ENCODE peak calls at places on chromosomes 6 and 20, in five cellular contexts. One of them, this sample, is unnamed.

GRCh38 chr6:85449818-85450577 is at the start of gene NT5E:
- DNase-seq in neuronal stem cell: peak; percentile 51
- DNase-seq in activated effector memory CD4-positive, alpha-beta T cell treated with Interleukin-2 at 50 U/mL for 16 hours: no peak
- DNase-seq in uterus: peak; percentile 83
- DNase-seq in activated T-cell treated with anti-CD3 and anti-CD28 coated beads, Interleukin-2, amount 50 U/mL, for 4 hours: peak; percentile 30
- DNase-seq in this sample: peak; percentile 86

GRCh38 chr6:35486005-35486925 is 10.6 kb downstream of the TEAD3 start:
- DNase-seq in uterus: peak; percentile 93
- DNase-seq in activated effector memory CD4-positive, alpha-beta T cell treated with Interleukin-2 at 50 U/mL for 16 hours: no peak
- DNase-seq in neuronal stem cell: no peak
- DNase-seq in activated T-cell treated with anti-CD3 and anti-CD28 coated beads, Interleukin-2, amount 50 U/mL, for 4 hours: no peak
- DNase-seq in this sample: peak; percentile 67

GRCh38 chr6:30101423-30101938 is 11.4 kb downstream of the TRIM31 start:
- DNase-seq in neuronal stem cell: no peak
- DNase-seq in uterus: no peak
- DNase-seq in activated T-cell treated with anti-CD3 and anti-CD28 coated beads, Interleukin-2, amount 50 U/mL, for 4 hours: no peak
- DNase-seq in activated effector memory CD4-positive, alpha-beta T cell treated with Interleukin-2 at 50 U/mL for 16 hours: no peak
- DNase-seq in this sample: no peak

GRCh38 chr6:31122803-31123706 is 2.8 kb upstream of the CDSN start:
- DNase-seq in uterus: peak; percentile 84
- DNase-seq in neuronal stem cell: no peak
- DNase-seq in activated effector memory CD4-positive, alpha-beta T cell treated with Interleukin-2 at 50 U/mL for 16 hours: no peak
- DNase-seq in activated T-cell treated with anti-CD3 and anti-CD28 coated beads, Interleukin-2, amount 50 U/mL, for 4 hours: no peak
- DNase-seq in this sample: no peak

GRCh38 chr6:147158881-147159280 is 45.3 kb upstream of the STXBP5 start:
- DNase-seq in activated effector memory CD4-positive, alpha-beta T cell treated with Interleukin-2 at 50 U/mL for 16 hours: no peak
- DNase-seq in uterus: no peak
- DNase-seq in activated T-cell treated with anti-CD3 and anti-CD28 coated beads, Interleukin-2, amount 50 U/mL, for 4 hours: no peak
- DNase-seq in neuronal stem cell: no peak
- DNase-seq in this sample: no peak

GRCh38 chr6:108562503-108562993 is 1.8 kb downstream of the FOXO3 start:
- DNase-seq in activated effector memory CD4-positive, alpha-beta T cell treated with Interleukin-2 at 50 U/mL for 16 hours: no peak
- DNase-seq in activated T-cell treated with anti-CD3 and anti-CD28 coated beads, Interleukin-2, amount 50 U/mL, for 4 hours: no peak
- DNase-seq in neuronal stem cell: peak; percentile 47
- DNase-seq in uterus: peak; percentile 65
- DNase-seq in this sample: peak; percentile 45

GRCh38 chr6:12570461-12571030 is 146.0 kb upstream of the PHACTR1 start:
- DNase-seq in activated effector memory CD4-positive, alpha-beta T cell treated with Interleukin-2 at 50 U/mL for 16 hours: no peak
- DNase-seq in uterus: no peak
- DNase-seq in activated T-cell treated with anti-CD3 and anti-CD28 coated beads, Interleukin-2, amount 50 U/mL, for 4 hours: no peak
- DNase-seq in neuronal stem cell: no peak
- DNase-seq in this sample: no peak

GRCh38 chr6:109087661-109088264 is 6.9 kb downstream of the SESN1 start:
- DNase-seq in neuronal stem cell: no peak
- DNase-seq in activated T-cell treated with anti-CD3 and anti-CD28 coated beads, Interleukin-2, amount 50 U/mL, for 4 hours: no peak
- DNase-seq in uterus: peak; percentile 25
- DNase-seq in activated effector memory CD4-positive, alpha-beta T cell treated with Interleukin-2 at 50 U/mL for 16 hours: no peak
- DNase-seq in this sample: no peak

GRCh38 chr20:3716195-3716834 is 3.9 kb upstream of the SIGLEC1 start:
- DNase-seq in activated T-cell treated with anti-CD3 and anti-CD28 coated beads, Interleukin-2, amount 50 U/mL, for 4 hours: no peak
- DNase-seq in neuronal stem cell: peak; percentile 51
- DNase-seq in uterus: no peak
- DNase-seq in activated effector memory CD4-positive, alpha-beta T cell treated with Interleukin-2 at 50 U/mL for 16 hours: no peak
- DNase-seq in this sample: peak; percentile 57

GRCh38 chr20:54869765-54870164 is 394.4 kb downstream of the DOK5 start:
- DNase-seq in neuronal stem cell: no peak
- DNase-seq in activated effector memory CD4-positive, alpha-beta T cell treated with Interleukin-2 at 50 U/mL for 16 hours: no peak
- DNase-seq in activated T-cell treated with anti-CD3 and anti-CD28 coated beads, Interleukin-2, amount 50 U/mL, for 4 hours: no peak
- DNase-seq in uterus: no peak
- DNase-seq in this sample: no peak

GRCh38 chr6:7311920-7312615 is 931 bp downstream of the SSR1 start:
- DNase-seq in activated T-cell treated with anti-CD3 and anti-CD28 coated beads, Interleukin-2, amount 50 U/mL, for 4 hours: no peak
- DNase-seq in activated effector memory CD4-positive, alpha-beta T cell treated with Interleukin-2 at 50 U/mL for 16 hours: no peak
- DNase-seq in uterus: no peak
- DNase-seq in neuronal stem cell: no peak
- DNase-seq in this sample: no peak

GRCh38 chr20:40156600-40157307 is 532.3 kb downstream of the MAFB start:
- DNase-seq in neuronal stem cell: no peak
- DNase-seq in activated T-cell treated with anti-CD3 and anti-CD28 coated beads, Interleukin-2, amount 50 U/mL, for 4 hours: no peak
- DNase-seq in uterus: no peak
- DNase-seq in activated effector memory CD4-positive, alpha-beta T cell treated with Interleukin-2 at 50 U/mL for 16 hours: no peak
- DNase-seq in this sample: peak; percentile 9

GRCh38 chr6:90537027-90537426 is 49.8 kb downstream of the MAP3K7 start:
- DNase-seq in neuronal stem cell: no peak
- DNase-seq in activated effector memory CD4-positive, alpha-beta T cell treated with Interleukin-2 at 50 U/mL for 16 hours: no peak
- DNase-seq in activated T-cell treated with anti-CD3 and anti-CD28 coated beads, Interleukin-2, amount 50 U/mL, for 4 hours: no peak
- DNase-seq in uterus: no peak
- DNase-seq in this sample: no peak

GRCh38 chr6:118509009-118509617 is 39.0 kb upstream of the PLN start:
- DNase-seq in activated effector memory CD4-positive, alpha-beta T cell treated with Interleukin-2 at 50 U/mL for 16 hours: no peak
- DNase-seq in neuronal stem cell: no peak
- DNase-seq in activated T-cell treated with anti-CD3 and anti-CD28 coated beads, Interleukin-2, amount 50 U/mL, for 4 hours: no peak
- DNase-seq in uterus: no peak
- DNase-seq in this sample: no peak

GRCh38 chr20:45959956-45960630 is 11.9 kb downstream of the ZNF335 start:
- DNase-seq in activated T-cell treated with anti-CD3 and anti-CD28 coated beads, Interleukin-2, amount 50 U/mL, for 4 hours: no peak
- DNase-seq in activated effector memory CD4-positive, alpha-beta T cell treated with Interleukin-2 at 50 U/mL for 16 hours: no peak
- DNase-seq in neuronal stem cell: no peak
- DNase-seq in uterus: no peak
- DNase-seq in this sample: no peak

GRCh38 chr20:63734111-63734945 is 2.1 kb upstream of the LIME1 start:
- DNase-seq in neuronal stem cell: no peak
- DNase-seq in activated effector memory CD4-positive, alpha-beta T cell treated with Interleukin-2 at 50 U/mL for 16 hours: no peak
- DNase-seq in activated T-cell treated with anti-CD3 and anti-CD28 coated beads, Interleukin-2, amount 50 U/mL, for 4 hours: no peak
- DNase-seq in uterus: no peak
- DNase-seq in this sample: no peak

GRCh38 chr6:16872543-16873230 is 111.4 kb upstream of the ATXN1 start:
- DNase-seq in activated effector memory CD4-positive, alpha-beta T cell treated with Interleukin-2 at 50 U/mL for 16 hours: no peak
- DNase-seq in neuronal stem cell: no peak
- DNase-seq in activated T-cell treated with anti-CD3 and anti-CD28 coated beads, Interleukin-2, amount 50 U/mL, for 4 hours: no peak
- DNase-seq in uterus: no peak
- DNase-seq in this sample: no peak

GRCh38 chr20:32555584-32555983 is 29.5 kb downstream of the NOL4L start:
- DNase-seq in activated effector memory CD4-positive, alpha-beta T cell treated with Interleukin-2 at 50 U/mL for 16 hours: no peak
- DNase-seq in uterus: no peak
- DNase-seq in activated T-cell treated with anti-CD3 and anti-CD28 coated beads, Interleukin-2, amount 50 U/mL, for 4 hours: no peak
- DNase-seq in neuronal stem cell: no peak
- DNase-seq in this sample: no peak

GRCh38 chr6:119076966-119077642 is 1.4 kb downstream of the FAM184A start:
- DNase-seq in neuronal stem cell: no peak
- DNase-seq in activated T-cell treated with anti-CD3 and anti-CD28 coated beads, Interleukin-2, amount 50 U/mL, for 4 hours: no peak
- DNase-seq in uterus: no peak
- DNase-seq in activated effector memory CD4-positive, alpha-beta T cell treated with Interleukin-2 at 50 U/mL for 16 hours: no peak
- DNase-seq in this sample: no peak

GRCh38 chr20:53270792-53271375 is 298.7 kb downstream of the TSHZ2 start:
- DNase-seq in activated T-cell treated with anti-CD3 and anti-CD28 coated beads, Interleukin-2, amount 50 U/mL, for 4 hours: no peak
- DNase-seq in activated effector memory CD4-positive, alpha-beta T cell treated with Interleukin-2 at 50 U/mL for 16 hours: no peak
- DNase-seq in neuronal stem cell: no peak
- DNase-seq in uterus: no peak
- DNase-seq in this sample: no peak

GRCh38 chr20:47927385-47927851 is 142.1 kb upstream of the SULF2 start:
- DNase-seq in neuronal stem cell: no peak
- DNase-seq in activated effector memory CD4-positive, alpha-beta T cell treated with Interleukin-2 at 50 U/mL for 16 hours: no peak
- DNase-seq in activated T-cell treated with anti-CD3 and anti-CD28 coated beads, Interleukin-2, amount 50 U/mL, for 4 hours: no peak
- DNase-seq in uterus: no peak
- DNase-seq in this sample: no peak

GRCh38 chr20:61926796-61927192 is 138.9 kb downstream of the TAF4 start:
- DNase-seq in neuronal stem cell: no peak
- DNase-seq in uterus: no peak
- DNase-seq in activated T-cell treated with anti-CD3 and anti-CD28 coated beads, Interleukin-2, amount 50 U/mL, for 4 hours: no peak
- DNase-seq in activated effector memory CD4-positive, alpha-beta T cell treated with Interleukin-2 at 50 U/mL for 16 hours: no peak
- DNase-seq in this sample: no peak

GRCh38 chr6:119333063-119333609 is 16.4 kb downstream of the MAN1A1 start:
- DNase-seq in activated T-cell treated with anti-CD3 and anti-CD28 coated beads, Interleukin-2, amount 50 U/mL, for 4 hours: no peak
- DNase-seq in neuronal stem cell: no peak
- DNase-seq in activated effector memory CD4-positive, alpha-beta T cell treated with Interleukin-2 at 50 U/mL for 16 hours: no peak
- DNase-seq in uterus: no peak
- DNase-seq in this sample: no peak

GRCh38 chr6:152143359-152143758 is 335.9 kb downstream of the ESR1 start:
- DNase-seq in activated T-cell treated with anti-CD3 and anti-CD28 coated beads, Interleukin-2, amount 50 U/mL, for 4 hours: no peak
- DNase-seq in neuronal stem cell: no peak
- DNase-seq in uterus: no peak
- DNase-seq in activated effector memory CD4-positive, alpha-beta T cell treated with Interleukin-2 at 50 U/mL for 16 hours: no peak
- DNase-seq in this sample: no peak

GRCh38 chr6:137218473-137218916 is 690 bp downstream of the IFNGR1 start:
- DNase-seq in neuronal stem cell: peak; percentile 2
- DNase-seq in activated T-cell treated with anti-CD3 and anti-CD28 coated beads, Interleukin-2, amount 50 U/mL, for 4 hours: peak; percentile 23
- DNase-seq in uterus: no peak
- DNase-seq in activated effector memory CD4-positive, alpha-beta T cell treated with Interleukin-2 at 50 U/mL for 16 hours: peak; percentile 14
- DNase-seq in this sample: peak; percentile 9

GRCh38 chr6:13538084-13538483 is 36.3 kb upstream of the SIRT5 start:
- DNase-seq in neuronal stem cell: no peak
- DNase-seq in activated T-cell treated with anti-CD3 and anti-CD28 coated beads, Interleukin-2, amount 50 U/mL, for 4 hours: no peak
- DNase-seq in activated effector memory CD4-positive, alpha-beta T cell treated with Interleukin-2 at 50 U/mL for 16 hours: no peak
- DNase-seq in uterus: no peak
- DNase-seq in this sample: no peak